ENCODE peak calls at places on chromosome 20, in seven cellular contexts. One of them, this sample, is unnamed.

GRCh38 chr20:33947709-33948295 is 45.9 kb upstream of the RALY start:
- DNase-seq in sciatic nerve: no peak
- DNase-seq in lower leg skin: no peak
- DNase-seq in WTC11: peak
- DNase-seq in astrocyte of the spinal cord: peak
- DNase-seq in posterior vena cava: no peak
- DNase-seq in esophagus squamous epithelium: no peak
- DNase-seq in this sample: no peak

GRCh38 chr20:17343631-17344447 is 117.0 kb downstream of the PCSK2 start:
- DNase-seq in posterior vena cava: no peak
- DNase-seq in lower leg skin: no peak
- DNase-seq in esophagus squamous epithelium: no peak
- DNase-seq in WTC11: no peak
- DNase-seq in astrocyte of the spinal cord: no peak
- DNase-seq in sciatic nerve: no peak
- DNase-seq in this sample: no peak

GRCh38 chr20:52924411-52925271 is 47.5 kb upstream of the TSHZ2 start:
- DNase-seq in posterior vena cava: no peak
- DNase-seq in esophagus squamous epithelium: no peak
- DNase-seq in lower leg skin: no peak
- DNase-seq in astrocyte of the spinal cord: no peak
- DNase-seq in sciatic nerve: no peak
- DNase-seq in WTC11: no peak
- DNase-seq in this sample: no peak

GRCh38 chr20:6519556-6519955 is 247.9 kb upstream of the BMP2 start:
- DNase-seq in astrocyte of the spinal cord: peak
- DNase-seq in WTC11: no peak
- DNase-seq in esophagus squamous epithelium: no peak
- DNase-seq in posterior vena cava: no peak
- DNase-seq in lower leg skin: no peak
- DNase-seq in sciatic nerve: no peak
- DNase-seq in this sample: no peak

GRCh38 chr20:62995898-62996595 is 10.7 kb downstream of the BHLHE23 start:
- DNase-seq in esophagus squamous epithelium: no peak
- DNase-seq in astrocyte of the spinal cord: no peak
- DNase-seq in WTC11: no peak
- DNase-seq in sciatic nerve: no peak
- DNase-seq in lower leg skin: no peak
- DNase-seq in posterior vena cava: no peak
- DNase-seq in this sample: no peak

GRCh38 chr20:39258253-39258652 is 296.1 kb downstream of the DHX35 start:
- DNase-seq in WTC11: no peak
- DNase-seq in posterior vena cava: no peak
- DNase-seq in astrocyte of the spinal cord: no peak
- DNase-seq in sciatic nerve: no peak
- DNase-seq in lower leg skin: peak
- DNase-seq in esophagus squamous epithelium: no peak
- DNase-seq in this sample: no peak

GRCh38 chr20:59866338-59866737 is 67.1 kb downstream of the SYCP2 start:
- DNase-seq in esophagus squamous epithelium: no peak
- DNase-seq in posterior vena cava: no peak
- DNase-seq in sciatic nerve: no peak
- DNase-seq in astrocyte of the spinal cord: no peak
- DNase-seq in lower leg skin: no peak
- DNase-seq in WTC11: no peak
- DNase-seq in this sample: no peak

GRCh38 chr20:22389836-22390542 is 194.4 kb downstream of the FOXA2 start:
- DNase-seq in lower leg skin: no peak
- DNase-seq in astrocyte of the spinal cord: peak
- DNase-seq in esophagus squamous epithelium: no peak
- DNase-seq in posterior vena cava: no peak
- DNase-seq in sciatic nerve: no peak
- DNase-seq in WTC11: peak
- DNase-seq in this sample: no peak

GRCh38 chr20:64133951-64134407 is 26.6 kb upstream of the NPBWR2 start:
- DNase-seq in sciatic nerve: no peak
- DNase-seq in astrocyte of the spinal cord: no peak
- DNase-seq in posterior vena cava: peak
- DNase-seq in lower leg skin: peak
- DNase-seq in esophagus squamous epithelium: no peak
- DNase-seq in WTC11: peak
- DNase-seq in this sample: no peak

GRCh38 chr20:21004386-21005076 is 101.6 kb downstream of the LINC00237 start:
- DNase-seq in astrocyte of the spinal cord: no peak
- DNase-seq in lower leg skin: peak
- DNase-seq in posterior vena cava: no peak
- DNase-seq in sciatic nerve: no peak
- DNase-seq in WTC11: no peak
- DNase-seq in esophagus squamous epithelium: no peak
- DNase-seq in this sample: no peak

GRCh38 chr20:57433658-57434389 is 42.6 kb downstream of the RBM38 start:
- DNase-seq in posterior vena cava: no peak
- DNase-seq in sciatic nerve: no peak
- DNase-seq in astrocyte of the spinal cord: no peak
- DNase-seq in esophagus squamous epithelium: no peak
- DNase-seq in lower leg skin: no peak
- DNase-seq in WTC11: no peak
- DNase-seq in this sample: no peak

GRCh38 chr20:36313936-36314335 is 7.8 kb downstream of the DLGAP4 start:
- DNase-seq in lower leg skin: peak
- DNase-seq in WTC11: peak
- DNase-seq in astrocyte of the spinal cord: no peak
- DNase-seq in sciatic nerve: peak
- DNase-seq in posterior vena cava: peak
- DNase-seq in esophagus squamous epithelium: no peak
- DNase-seq in this sample: no peak

This sample was measured in SIG-M5.